ENCODE peak calls at places on chromosomes 7 and 10, in seven cellular contexts. S is A673, I is A549, Q is mesendoderm, V is HCT116, N is mesenchymal stem cell, P is K562. Z is an unnamed sample.

GRCh38 chr10:42594246-42594650 is 44.1 kb downstream of the ZNF33B start:
- DNase-seq in I (no peak), S (no peak), N (peak; percentile 33), V (no peak), Q (no peak), P (no peak), Z (peak; percentile 85)

GRCh38 chr10:70662362-70663220 is 9.7 kb upstream of the ADAMTS14 start:
- DNase-seq in I (no peak), V (no peak), S (no peak), N (peak; percentile 58), Q (no peak), P (peak; percentile 74), Z (peak; percentile 83)

GRCh38 chr10:43824934-43825333 is 176.3 kb upstream of the ZNF32 start:
- DNase-seq in P (no peak), I (no peak), V (no peak), S (no peak), Q (no peak), N (peak; percentile 81), Z (peak; percentile 89)

GRCh38 chr7:40297741-40298311 is 163.0 kb downstream of the SUGCT start:
- DNase-seq in Q (no peak), S (peak; percentile 6), N (peak; percentile 27), V (no peak), P (no peak), I (no peak), Z (peak; percentile 42)

GRCh38 chr7:37932993-37933392 is 12.6 kb downstream of the EPDR1 start:
- DNase-seq in S (no peak), V (no peak), P (no peak), Q (no peak), I (no peak), N (no peak), Z (no peak)

GRCh38 chr10:13712799-13713581 is 126.2 kb downstream of the PRPF18 start:
- DNase-seq in P (peak; percentile 74), N (peak; percentile 99), Q (peak; percentile 84), I (peak; percentile 60), V (peak; percentile 44), S (peak; percentile 99), Z (peak; percentile 98)

GRCh38 chr7:151260883-151261282 is 12.4 kb upstream of the SMARCD3 start:
- DNase-seq in N (no peak), V (no peak), S (no peak), I (no peak), Q (no peak), P (no peak), Z (no peak)

GRCh38 chr10:12081879-12082560 is 13.3 kb downstream of the DHTKD1 start:
- DNase-seq in P (no peak), Q (no peak), S (no peak), V (no peak), I (peak; percentile 16), N (peak; percentile 7), Z (peak; percentile 48)

GRCh38 chr7:44195901-44196300 is 4.9 kb upstream of the YKT6 start:
- DNase-seq in P (no peak), Q (no peak), S (no peak), V (no peak), N (no peak), I (no peak), Z (no peak)

GRCh38 chr7:78224923-78225322 is 426.4 kb downstream of the PHTF2 start:
- DNase-seq in I (no peak), Q (no peak), S (no peak), N (peak; percentile 18), P (no peak), V (no peak), Z (no peak)

GRCh38 chr7:54864718-54865117 is 105.7 kb upstream of the SEC61G start:
- DNase-seq in Q (no peak), N (peak; percentile 37), V (no peak), P (no peak), S (no peak), I (no peak), Z (no peak)

GRCh38 chr7:36287371-36288241 is 102.1 kb upstream of the ANLN start:
- DNase-seq in V (no peak), N (no peak), Q (no peak), I (peak; percentile 57), S (no peak), P (no peak), Z (no peak)

GRCh38 chr7:36295090-36295489 is 94.6 kb upstream of the ANLN start:
- DNase-seq in V (no peak), N (no peak), S (no peak), I (no peak), P (no peak), Q (no peak), Z (no peak)

GRCh38 chr7:36289833-36290661 is 99.6 kb upstream of the ANLN start:
- DNase-seq in I (peak; percentile 94), Q (no peak), V (peak; percentile 74), S (no peak), P (no peak), N (no peak), Z (no peak)

GRCh38 chr7:36288501-36288900 is 101.2 kb upstream of the ANLN start:
- DNase-seq in I (no peak), S (no peak), V (no peak), N (no peak), Q (no peak), P (no peak), Z (no peak)

GRCh38 chr7:36291387-36292316 is 98.0 kb upstream of the ANLN start:
- DNase-seq in I (peak; percentile 87), N (peak; percentile 83), P (peak; percentile 87), V (peak; percentile 59), S (peak; percentile 91), Q (peak; percentile 83), Z (peak; percentile 86)
- H3K4me3 ChIP-seq in I (peak overlapping the region; percentile 18), N (peak overlapping the region; percentile 74), P (no peak overlapping the region), V (peak overlapping the region; percentile 29), S (peak overlapping the region; percentile 46), Q (no peak overlapping the region), Z (peak overlapping the region; percentile 58)

DNA sequence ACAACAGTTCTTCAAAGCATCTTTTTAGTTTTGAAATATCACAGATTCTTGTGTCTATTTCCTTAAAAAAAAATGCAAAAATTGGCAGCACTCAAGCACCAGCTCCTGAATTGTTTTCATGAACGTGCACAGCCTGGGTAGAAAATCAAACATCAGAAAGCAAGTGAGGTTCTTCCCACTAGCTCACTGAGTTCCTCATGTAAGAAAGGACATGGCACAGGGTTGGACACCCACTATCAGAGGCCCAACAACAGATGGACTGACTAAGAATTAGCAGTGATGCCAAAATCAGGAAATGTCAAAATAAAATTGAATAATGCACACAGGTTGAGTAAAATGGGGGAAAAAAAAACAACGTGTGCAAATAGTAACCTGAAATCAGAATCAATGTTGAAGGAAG is 146.8 kb downstream of the PCLO start:
- DNase-seq in I (no peak), P (no peak), N (no peak), V (no peak), S (no peak), Q (no peak), Z (no peak)
- H3K4me3 ChIP-seq in I (no peak overlapping the region), P (no peak overlapping the region), N (no peak overlapping the region), V (no peak overlapping the region), S (no peak overlapping the region), Q (no peak overlapping the region), Z (no peak overlapping the region)

GRCh38 chr10:110241407-110241806 is 34.0 kb downstream of the MXI1 start:
- DNase-seq in I (no peak), P (no peak), S (no peak), N (no peak), V (no peak), Q (no peak), Z (no peak)
- H3K4me3 ChIP-seq in I (no peak overlapping the region), P (no peak overlapping the region), S (no peak overlapping the region), N (no peak overlapping the region), V (no peak overlapping the region), Q (no peak overlapping the region), Z (no peak overlapping the region)

GRCh38 chr10:79048639-79049550 is 19.9 kb upstream of the ZMIZ1 start:
- DNase-seq in V (no peak), N (no peak), P (no peak), Q (no peak), I (no peak), S (no peak), Z (no peak)
- H3K4me3 ChIP-seq in V (no peak overlapping the region), N (no peak overlapping the region), P (no peak overlapping the region), Q (no peak overlapping the region), I (no peak overlapping the region), S (no peak overlapping the region), Z (no peak overlapping the region)

GRCh38 chr7:132379292-132379691 is 197.0 kb downstream of the PLXNA4 start:
- DNase-seq in N (no peak), V (no peak), I (no peak), Q (peak; percentile 65), S (no peak), P (no peak), Z (no peak)
- H3K4me3 ChIP-seq in N (no peak overlapping the region), V (no peak overlapping the region), I (no peak overlapping the region), Q (no peak overlapping the region), S (no peak overlapping the region), P (no peak overlapping the region), Z (no peak overlapping the region)

Z was measured in fibroblast of villous mesenchyme.